ENCODE peak calls at places on chromosomes 13 and 19, in nine cellular contexts. W is A549, Y is cardiac muscle cell, B is ascending aorta, R is tibial nerve, E is lower lobe of right lung, F is AG09309, J is fibroblast of the aortic adventitia, Z is right atrium auricular region. C is an unnamed sample.

GRCh38 chr13:20696073-20696472 is 7.4 kb upstream of the IL17D start:
- DNase-seq in R (no peak), E (no peak), W (no peak), F (no peak), B (no peak), Z (no peak), Y (no peak), J (no peak), C (no peak)

GRCh38 chr19:15210323-15210774 is 9.6 kb upstream of the NOTCH3 start:
- DNase-seq in W (peak; percentile 72), Y (no peak), J (peak; percentile 59), F (peak; percentile 21), Z (peak; percentile 79), B (peak; percentile 75), E (peak; percentile 83), R (peak; percentile 44), C (peak; percentile 28)

GRCh38 chr19:1449467-1450442 is at the start of gene APC2:
- DNase-seq in B (no peak), F (no peak), R (no peak), W (peak; percentile 54), E (no peak), Y (peak; percentile 57), Z (no peak), J (no peak), C (no peak)

GRCh38 chr13:76293346-76293745 is 592.9 kb downstream of the KCTD12 start:
- DNase-seq in B (no peak), F (peak; percentile 41), Z (no peak), E (no peak), R (no peak), J (peak; percentile 85), W (no peak), Y (no peak), C (no peak)

GRCh38 chr19:45763691-45764294 is 5.3 kb downstream of the SIX5 start:
- DNase-seq in Z (no peak), J (no peak), Y (no peak), B (no peak), W (no peak), R (no peak), F (no peak), E (no peak), C (no peak)

GRCh38 chr19:1259206-1259872 is 9.8 kb upstream of the CIRBP start:
- DNase-seq in J (peak; percentile 51), Z (no peak), E (peak; percentile 88), Y (no peak), B (no peak), F (no peak), R (no peak), W (peak; percentile 25), C (no peak)

GRCh38 chr13:32587014-32587773 is 942 bp downstream of the PDS5B start:
- DNase-seq in E (peak; percentile 79), Y (peak; percentile 78), R (peak; percentile 59), F (no peak), Z (peak; percentile 68), B (no peak), J (peak; percentile 70), W (peak; percentile 10), C (no peak)

GRCh38 chr13:76937416-76937815 is 10.9 kb upstream of the ACOD1 start:
- DNase-seq in J (peak; percentile 97), F (peak; percentile 77), Y (no peak), Z (peak; percentile 60), R (no peak), E (no peak), B (no peak), W (peak; percentile 3), C (peak; percentile 85)

GRCh38 chr13:36345438-36346221 is 564 bp downstream of the SPART start:
- DNase-seq in F (peak; percentile 69), R (peak; percentile 89), Y (peak; percentile 47), W (peak; percentile 14), J (peak; percentile 95), E (peak; percentile 72), Z (peak; percentile 91), B (peak; percentile 19), C (no peak)

GRCh38 chr19:52735734-52736133 is 890 bp upstream of the ZNF611 start:
- DNase-seq in R (peak; percentile 44), W (no peak), Z (peak; percentile 83), Y (peak; percentile 60), B (peak; percentile 14), J (peak; percentile 14), F (no peak), E (peak; percentile 83), C (no peak)

GRCh38 chr19:19426799-19427198 is 21.3 kb downstream of the GATAD2A start:
- DNase-seq in J (no peak), Y (no peak), W (no peak), R (no peak), Z (no peak), E (no peak), B (no peak), F (no peak), C (no peak)

GRCh38 chr19:38055655-38056521 is 148.9 kb downstream of the SIPA1L3 start:
- DNase-seq in B (no peak), F (no peak), R (no peak), E (no peak), W (no peak), Y (no peak), J (no peak), Z (no peak), C (no peak)

GRCh38 chr13:43838909-43839308 is 40.6 kb downstream of the CCDC122 start:
- DNase-seq in Y (no peak), F (peak; percentile 78), E (no peak), J (peak; percentile 93), B (no peak), R (no peak), Z (no peak), W (no peak), C (peak; percentile 37)

GRCh38 chr13:39406688-39407087 is 196.3 kb downstream of the LHFPL6 start:
- DNase-seq in Y (no peak), J (no peak), W (no peak), Z (no peak), B (no peak), E (no peak), R (no peak), F (no peak), C (no peak)

GRCh38 chr19:53102701-53103140 is 501 bp downstream of the ZNF160 start:
- DNase-seq in R (no peak), F (no peak), W (no peak), Y (peak; percentile 61), Z (peak; percentile 61), J (peak; percentile 27), E (peak; percentile 62), B (no peak), C (no peak)

GRCh38 chr13:95317037-95317989 is 16.1 kb upstream of the ABCC4 start:
- DNase-seq in B (no peak), R (no peak), F (no peak), E (no peak), Z (no peak), J (no peak), W (no peak), Y (no peak), C (no peak)

GRCh38 chr13:92566767-92567166 is 659.8 kb upstream of the GPC6 start:
- DNase-seq in Y (no peak), E (no peak), B (no peak), F (no peak), R (no peak), Z (no peak), W (no peak), J (no peak), C (no peak)
- H3K4me3 ChIP-seq in Y (no peak overlapping the region), E (no peak overlapping the region), B (no peak overlapping the region), F (no peak overlapping the region), R (no peak overlapping the region), Z (no peak overlapping the region), W (no peak overlapping the region), J (no peak overlapping the region), C (no peak overlapping the region)

GRCh38 chr19:48617146-48617937 is 1.6 kb downstream of the RPL18 start:
- DNase-seq in B (no peak), W (no peak), R (no peak), Z (no peak), E (no peak), F (no peak), Y (no peak), J (peak; percentile 60), C (no peak)

GRCh38 chr19:48618278-48618915 is 581 bp downstream of the RPL18 start:
- DNase-seq in Z (no peak), E (no peak), R (no peak), Y (peak; percentile 47), W (no peak), B (no peak), F (no peak), J (no peak), C (no peak)

GRCh38 chr19:48619692-48620565 is 623 bp downstream of the SPHK2 start:
- DNase-seq in E (no peak), W (no peak), Y (no peak), R (no peak), Z (no peak), F (no peak), B (no peak), J (no peak), C (no peak)

GRCh38 chr19:48616491-48617056 is 1.7 kb upstream of the FAM83E start:
- DNase-seq in J (no peak), Y (no peak), W (no peak), R (no peak), B (no peak), E (no peak), Z (no peak), F (no peak), C (no peak)

GRCh38 chr19:48618916-48619691 is at the start of the genes RPL18 and SPHK2:
- DNase-seq in J (peak; percentile 100), W (peak; percentile 99), Z (peak; percentile 99), R (peak; percentile 90), B (peak; percentile 94), E (peak; percentile 98), Y (peak; percentile 99), F (peak; percentile 99), C (peak; percentile 99)
- TF ChIP-seq CTCF in J (no peak), W (no peak), Z (no peak), R (peak; percentile 7), B (no peak), E (no peak), Y (no peak), F (no peak), C (no peak)

DNA sequence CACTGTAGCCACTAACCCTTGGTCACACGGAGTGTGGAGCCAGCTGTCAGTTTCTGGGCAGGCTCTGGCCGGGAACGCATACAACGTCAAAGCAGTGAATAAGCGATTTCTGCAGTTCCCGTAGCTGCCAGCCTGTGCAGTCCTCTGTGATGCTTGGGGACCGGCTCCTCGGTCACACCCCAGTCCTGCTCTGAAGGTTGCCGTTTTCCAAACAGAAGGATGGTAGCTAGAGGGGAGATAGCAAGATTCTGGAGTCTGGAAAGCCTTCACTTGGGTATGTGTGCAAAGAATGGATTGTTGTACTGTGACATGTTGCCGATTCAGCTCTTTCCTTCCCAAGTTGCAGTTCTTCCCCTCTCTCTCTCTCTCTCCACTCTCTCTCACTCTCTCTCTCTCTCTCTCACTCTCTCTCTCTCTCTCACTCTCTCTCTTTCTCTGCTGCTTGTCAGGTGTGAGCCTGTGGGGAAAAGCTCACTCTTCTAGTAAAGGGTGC is 38.7 kb upstream of the C1QTNF9 start:
- DNase-seq in Y (peak; percentile 42), E (peak; percentile 83), R (peak; percentile 49), F (no peak), B (peak; percentile 61), Z (peak; percentile 87), W (no peak), J (peak; percentile 61), C (no peak)
- H3K4me3 ChIP-seq in Y (no peak overlapping the region), E (peak overlapping the region; percentile 52), R (peak overlapping the region; percentile 50), F (peak overlapping the region; percentile 26), B (peak overlapping the region; percentile 64), Z (peak overlapping the region; percentile 31), W (no peak overlapping the region), J (peak overlapping the region; percentile 59), C (peak overlapping the region; percentile 48)

DNA sequence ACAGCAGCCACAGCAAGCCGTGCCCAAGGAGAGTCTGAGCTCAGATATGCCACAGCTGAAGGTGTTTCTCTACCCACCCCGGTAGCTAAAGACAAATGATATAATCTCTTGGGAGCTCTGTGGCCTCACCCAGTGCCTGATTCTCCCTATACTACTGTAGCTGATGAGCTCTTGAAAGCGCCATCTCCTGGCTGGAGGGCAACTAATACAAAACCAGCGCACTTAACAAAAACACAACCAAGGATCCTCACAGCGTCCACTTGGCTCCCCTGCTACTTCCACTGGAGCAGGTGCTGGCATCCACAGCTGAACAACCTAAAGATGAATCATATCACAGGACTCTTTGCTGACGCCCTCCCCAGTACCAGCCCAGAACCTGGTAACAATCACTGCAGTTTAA is 1212.0 kb downstream of the PCDH17 start:
- DNase-seq in R (no peak), W (no peak), Y (no peak), E (no peak), Z (no peak), J (no peak), F (no peak), B (no peak), C (no peak)
- TF ChIP-seq CTCF in R (no peak), W (no peak), Y (no peak), E (no peak), Z (no peak), J (no peak), F (no peak), B (no peak), C (no peak)

C was measured in AG04449.